ENCODE peak calls at places on chromosomes 6 and 20, in ten cellular contexts. One of them, this sample, is unnamed.

GRCh38 chr6:139764498-139764986 is 390.1 kb upstream of the CITED2 start:
- DNase-seq in H9: no peak
- DNase-seq in IMR-90: peak; percentile 99
- DNase-seq in A549: peak; percentile 72
- DNase-seq in Peyer's patch: no peak
- DNase-seq in AG04450: peak; percentile 94
- DNase-seq in adrenal gland: peak; percentile 42
- DNase-seq in fibroblast of lung: peak; percentile 93
- DNase-seq in thoracic aorta: no peak
- DNase-seq in uterus: peak; percentile 56
- DNase-seq in this sample: peak; percentile 55

GRCh38 chr6:148999501-148999900 is 252.7 kb downstream of the UST start:
- DNase-seq in adrenal gland: no peak
- DNase-seq in fibroblast of lung: peak; percentile 82
- DNase-seq in thoracic aorta: no peak
- DNase-seq in H9: no peak
- DNase-seq in IMR-90: peak; percentile 56
- DNase-seq in AG04450: no peak
- DNase-seq in Peyer's patch: no peak
- DNase-seq in uterus: no peak
- DNase-seq in A549: peak; percentile 2
- DNase-seq in this sample: no peak

GRCh38 chr20:47326718-47327137 is 29.8 kb downstream of the ZMYND8 start:
- DNase-seq in fibroblast of lung: peak; percentile 39
- DNase-seq in uterus: no peak
- DNase-seq in A549: peak; percentile 74
- DNase-seq in H9: no peak
- DNase-seq in thoracic aorta: no peak
- DNase-seq in AG04450: no peak
- DNase-seq in adrenal gland: no peak
- DNase-seq in IMR-90: peak; percentile 85
- DNase-seq in Peyer's patch: no peak
- DNase-seq in this sample: no peak

GRCh38 chr20:32893878-32894483 is 35.3 kb downstream of the EFCAB8 start:
- DNase-seq in H9: peak; percentile 85
- DNase-seq in IMR-90: peak; percentile 16
- DNase-seq in A549: peak; percentile 57
- DNase-seq in adrenal gland: peak; percentile 26
- DNase-seq in AG04450: no peak
- DNase-seq in uterus: no peak
- DNase-seq in Peyer's patch: no peak
- DNase-seq in fibroblast of lung: peak; percentile 6
- DNase-seq in thoracic aorta: no peak
- DNase-seq in this sample: no peak

GRCh38 chr6:155429321-155429893 is 26.2 kb downstream of the NOX3 start:
- DNase-seq in fibroblast of lung: no peak
- DNase-seq in AG04450: no peak
- DNase-seq in IMR-90: no peak
- DNase-seq in Peyer's patch: no peak
- DNase-seq in A549: no peak
- DNase-seq in thoracic aorta: no peak
- DNase-seq in adrenal gland: no peak
- DNase-seq in H9: no peak
- DNase-seq in uterus: no peak
- DNase-seq in this sample: no peak

GRCh38 chr20:58665606-58666005 is 14.5 kb downstream of the STX16 start:
- DNase-seq in IMR-90: no peak
- DNase-seq in AG04450: no peak
- DNase-seq in fibroblast of lung: no peak
- DNase-seq in A549: no peak
- DNase-seq in thoracic aorta: no peak
- DNase-seq in H9: no peak
- DNase-seq in Peyer's patch: no peak
- DNase-seq in adrenal gland: peak; percentile 39
- DNase-seq in uterus: no peak
- DNase-seq in this sample: no peak

GRCh38 chr20:20267685-20268429 is 100.0 kb upstream of the INSM1 start:
- DNase-seq in uterus: no peak
- DNase-seq in A549: no peak
- DNase-seq in fibroblast of lung: no peak
- DNase-seq in adrenal gland: no peak
- DNase-seq in IMR-90: no peak
- DNase-seq in AG04450: no peak
- DNase-seq in thoracic aorta: no peak
- DNase-seq in H9: peak; percentile 67
- DNase-seq in Peyer's patch: no peak
- DNase-seq in this sample: no peak

GRCh38 chr6:15400572-15401004 is 154.7 kb downstream of the JARID2 start:
- DNase-seq in thoracic aorta: no peak
- DNase-seq in uterus: peak; percentile 41
- DNase-seq in A549: peak; percentile 27
- DNase-seq in H9: no peak
- DNase-seq in fibroblast of lung: peak; percentile 48
- DNase-seq in Peyer's patch: peak; percentile 47
- DNase-seq in adrenal gland: peak; percentile 62
- DNase-seq in AG04450: no peak
- DNase-seq in IMR-90: peak; percentile 16
- DNase-seq in this sample: peak; percentile 43

GRCh38 chr6:128156315-128157111 is 255.7 kb upstream of the THEMIS start:
- DNase-seq in Peyer's patch: no peak
- DNase-seq in thoracic aorta: no peak
- DNase-seq in A549: no peak
- DNase-seq in AG04450: no peak
- DNase-seq in adrenal gland: no peak
- DNase-seq in IMR-90: no peak
- DNase-seq in uterus: no peak
- DNase-seq in H9: no peak
- DNase-seq in fibroblast of lung: no peak
- DNase-seq in this sample: no peak

GRCh38 chr6:148441454-148441911 is 98.8 kb downstream of the SASH1 start:
- DNase-seq in IMR-90: peak; percentile 90
- DNase-seq in AG04450: no peak
- DNase-seq in fibroblast of lung: peak; percentile 65
- DNase-seq in H9: no peak
- DNase-seq in A549: peak; percentile 55
- DNase-seq in uterus: no peak
- DNase-seq in Peyer's patch: no peak
- DNase-seq in thoracic aorta: no peak
- DNase-seq in adrenal gland: no peak
- DNase-seq in this sample: no peak

GRCh38 chr6:32439708-32440214 is at the start of gene HLA-DRA:
- DNase-seq in H9: peak; percentile 30
- DNase-seq in thoracic aorta: no peak
- DNase-seq in IMR-90: peak; percentile 33
- DNase-seq in adrenal gland: peak; percentile 50
- DNase-seq in A549: peak; percentile 35
- DNase-seq in uterus: peak; percentile 13
- DNase-seq in fibroblast of lung: peak; percentile 48
- DNase-seq in Peyer's patch: peak; percentile 41
- DNase-seq in AG04450: peak; percentile 4
- DNase-seq in this sample: no peak

GRCh38 chr6:84554069-84554468 is 210.3 kb downstream of the TBX18 start:
- DNase-seq in Peyer's patch: no peak
- DNase-seq in fibroblast of lung: peak; percentile 89
- DNase-seq in H9: no peak
- DNase-seq in A549: no peak
- DNase-seq in adrenal gland: no peak
- DNase-seq in thoracic aorta: no peak
- DNase-seq in AG04450: no peak
- DNase-seq in uterus: no peak
- DNase-seq in IMR-90: peak; percentile 8
- DNase-seq in this sample: peak; percentile 16

GRCh38 chr6:4636881-4637224 is 139.4 kb upstream of the CDYL start:
- DNase-seq in adrenal gland: no peak
- DNase-seq in A549: no peak
- DNase-seq in fibroblast of lung: no peak
- DNase-seq in thoracic aorta: no peak
- DNase-seq in uterus: no peak
- DNase-seq in IMR-90: no peak
- DNase-seq in Peyer's patch: no peak
- DNase-seq in AG04450: no peak
- DNase-seq in H9: no peak
- DNase-seq in this sample: no peak

GRCh38 chr6:35046862-35047261 is 94.3 kb downstream of the TCP11 start:
- DNase-seq in uterus: no peak
- DNase-seq in adrenal gland: no peak
- DNase-seq in fibroblast of lung: no peak
- DNase-seq in A549: no peak
- DNase-seq in AG04450: no peak
- DNase-seq in Peyer's patch: no peak
- DNase-seq in thoracic aorta: no peak
- DNase-seq in IMR-90: no peak
- DNase-seq in H9: no peak
- DNase-seq in this sample: no peak
- H3K27ac ChIP-seq in uterus: peak overlapping the region; percentile 52
- H3K27ac ChIP-seq in adrenal gland: peak overlapping the region; percentile 85
- H3K27ac ChIP-seq in fibroblast of lung: no peak overlapping the region
- H3K27ac ChIP-seq in A549: no peak overlapping the region
- H3K27ac ChIP-seq in AG04450: no peak overlapping the region
- H3K27ac ChIP-seq in Peyer's patch: peak overlapping the region; percentile 78
- H3K27ac ChIP-seq in thoracic aorta: peak overlapping the region; percentile 90
- H3K27ac ChIP-seq in IMR-90: no peak overlapping the region
- H3K27ac ChIP-seq in H9: no peak overlapping the region
- H3K27ac ChIP-seq in this sample: peak overlapping the region; percentile 83

GRCh38 chr6:52207066-52207465 is 20.9 kb downstream of the IL17A start:
- DNase-seq in Peyer's patch: no peak
- DNase-seq in thoracic aorta: no peak
- DNase-seq in fibroblast of lung: no peak
- DNase-seq in IMR-90: no peak
- DNase-seq in uterus: no peak
- DNase-seq in adrenal gland: no peak
- DNase-seq in AG04450: no peak
- DNase-seq in A549: no peak
- DNase-seq in H9: no peak
- DNase-seq in this sample: no peak
- TF ChIP-seq CTCF in Peyer's patch: no peak
- TF ChIP-seq CTCF in thoracic aorta: no peak
- TF ChIP-seq CTCF in fibroblast of lung: no peak
- TF ChIP-seq CTCF in IMR-90: no peak
- TF ChIP-seq CTCF in uterus: no peak
- TF ChIP-seq CTCF in adrenal gland: no peak
- TF ChIP-seq CTCF in AG04450: no peak
- TF ChIP-seq CTCF in A549: no peak
- TF ChIP-seq CTCF in H9: peak; percentile 52
- TF ChIP-seq CTCF in this sample: no peak

DNA sequence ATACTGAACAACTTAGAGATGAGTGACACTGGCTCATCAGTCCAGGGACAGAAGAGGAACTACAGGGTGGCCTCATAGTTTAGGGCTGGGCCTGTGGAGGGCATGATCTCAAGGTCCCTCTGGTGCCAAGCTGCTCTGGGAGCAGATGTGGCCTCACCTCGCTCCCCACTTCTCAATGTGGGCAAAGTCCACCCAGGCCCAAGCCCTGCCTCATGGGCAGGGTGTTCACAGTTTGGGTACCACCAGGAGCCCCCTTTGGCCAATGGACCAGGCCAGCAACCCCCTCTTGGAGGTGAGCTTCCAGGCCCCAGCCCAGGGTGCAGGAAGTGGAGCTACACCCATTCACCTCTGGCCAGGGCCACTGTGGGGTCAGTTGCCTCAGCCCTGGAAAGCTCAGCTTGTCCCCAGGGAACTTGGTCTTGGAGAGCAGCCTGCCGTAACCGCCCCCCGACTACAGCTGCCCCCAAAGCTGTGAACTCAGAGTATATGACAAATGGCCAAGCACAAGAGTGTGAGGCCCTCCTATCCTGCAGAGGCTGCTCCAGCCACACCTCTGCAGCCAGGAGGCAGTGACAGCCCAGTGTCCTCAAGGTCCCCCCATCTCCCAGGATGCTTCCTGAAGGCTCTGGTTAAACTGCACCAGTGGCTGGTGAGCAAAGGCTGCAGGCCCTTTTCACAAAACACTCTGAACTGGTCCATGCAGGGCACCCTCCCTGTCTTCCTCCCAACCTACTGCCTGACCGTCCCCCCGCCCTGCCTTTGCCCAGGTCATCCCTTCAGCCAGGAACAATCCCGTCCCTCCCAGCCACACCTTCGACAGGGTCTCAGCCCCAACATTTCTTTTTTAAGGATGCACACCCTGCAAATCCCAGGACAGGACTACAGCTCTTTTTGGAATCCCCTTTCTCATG is 3.6 kb downstream of the ADISSP start:
- DNase-seq in A549: no peak
- DNase-seq in fibroblast of lung: no peak
- DNase-seq in AG04450: no peak
- DNase-seq in IMR-90: no peak
- DNase-seq in thoracic aorta: no peak
- DNase-seq in Peyer's patch: no peak
- DNase-seq in uterus: no peak
- DNase-seq in H9: no peak
- DNase-seq in adrenal gland: no peak
- DNase-seq in this sample: no peak
- H3K27ac ChIP-seq in A549: no peak overlapping the region
- H3K27ac ChIP-seq in fibroblast of lung: no peak overlapping the region
- H3K27ac ChIP-seq in AG04450: no peak overlapping the region
- H3K27ac ChIP-seq in IMR-90: no peak overlapping the region
- H3K27ac ChIP-seq in thoracic aorta: no peak overlapping the region
- H3K27ac ChIP-seq in Peyer's patch: no peak overlapping the region
- H3K27ac ChIP-seq in uterus: peak overlapping the region; percentile 18
- H3K27ac ChIP-seq in H9: no peak overlapping the region
- H3K27ac ChIP-seq in adrenal gland: no peak overlapping the region
- H3K27ac ChIP-seq in this sample: no peak overlapping the region

GRCh38 chr20:62703853-62704228 is 4.8 kb upstream of the NTSR1 start:
- DNase-seq in A549: no peak
- DNase-seq in adrenal gland: no peak
- DNase-seq in fibroblast of lung: no peak
- DNase-seq in thoracic aorta: no peak
- DNase-seq in IMR-90: no peak
- DNase-seq in AG04450: no peak
- DNase-seq in H9: no peak
- DNase-seq in Peyer's patch: no peak
- DNase-seq in uterus: no peak
- DNase-seq in this sample: no peak

GRCh38 chr20:62704341-62704948 is 4.2 kb upstream of the NTSR1 start:
- DNase-seq in Peyer's patch: no peak
- DNase-seq in AG04450: peak; percentile 78
- DNase-seq in A549: peak; percentile 66
- DNase-seq in uterus: peak; percentile 80
- DNase-seq in fibroblast of lung: peak; percentile 95
- DNase-seq in thoracic aorta: peak; percentile 41
- DNase-seq in H9: no peak
- DNase-seq in IMR-90: peak; percentile 95
- DNase-seq in adrenal gland: peak; percentile 94
- DNase-seq in this sample: peak; percentile 67

GRCh38 chr20:62701161-62702007 is 7.3 kb upstream of the NTSR1 start:
- DNase-seq in IMR-90: no peak
- DNase-seq in AG04450: no peak
- DNase-seq in H9: no peak
- DNase-seq in adrenal gland: no peak
- DNase-seq in Peyer's patch: no peak
- DNase-seq in thoracic aorta: no peak
- DNase-seq in A549: no peak
- DNase-seq in uterus: no peak
- DNase-seq in fibroblast of lung: no peak
- DNase-seq in this sample: no peak

GRCh38 chr20:62702008-62702290 is 6.7 kb upstream of the NTSR1 start:
- DNase-seq in H9: no peak
- DNase-seq in adrenal gland: no peak
- DNase-seq in A549: no peak
- DNase-seq in fibroblast of lung: no peak
- DNase-seq in Peyer's patch: no peak
- DNase-seq in IMR-90: no peak
- DNase-seq in AG04450: no peak
- DNase-seq in thoracic aorta: no peak
- DNase-seq in uterus: no peak
- DNase-seq in this sample: no peak

GRCh38 chr20:62702886-62703852 is 5.5 kb upstream of the NTSR1 start:
- DNase-seq in AG04450: peak; percentile 72
- DNase-seq in fibroblast of lung: peak; percentile 86
- DNase-seq in Peyer's patch: no peak
- DNase-seq in A549: peak; percentile 77
- DNase-seq in H9: no peak
- DNase-seq in adrenal gland: peak; percentile 64
- DNase-seq in uterus: peak; percentile 37
- DNase-seq in IMR-90: peak; percentile 94
- DNase-seq in thoracic aorta: no peak
- DNase-seq in this sample: no peak
- TF ChIP-seq CTCF in AG04450: peak; percentile 59
- TF ChIP-seq CTCF in fibroblast of lung: peak; percentile 40
- TF ChIP-seq CTCF in Peyer's patch: no peak
- TF ChIP-seq CTCF in A549: peak; percentile 50
- TF ChIP-seq CTCF in H9: no peak
- TF ChIP-seq CTCF in adrenal gland: peak; percentile 35
- TF ChIP-seq CTCF in uterus: no peak
- TF ChIP-seq CTCF in IMR-90: peak; percentile 64
- TF ChIP-seq CTCF in thoracic aorta: no peak
- TF ChIP-seq CTCF in this sample: no peak